ENCODE peak calls at places on chromosomes 2 and 18, in nine cellular contexts. J is activated CD8-positive, alpha-beta memory T cell treated with anti-CD3 and anti-CD28 coated beads for 48 hours; A is mucosa of descending colon; F is occipital lobe; B is EL; P is endothelial cell of umbilical vein; T is colonic mucosa; U is dorsolateral prefrontal cortex; R is astrocyte of the spinal cord. Y is an unnamed sample.

GRCh38 chr2:178804791-178805190 is 2.4 kb downstream of the TTN start:
- DNase-seq in J (no peak), A (no peak), F (no peak), B (peak; percentile 21), P (no peak), T (no peak), U (no peak), R (no peak), Y (peak; percentile 37)

GRCh38 chr2:212708346-212708745 is 169.7 kb upstream of the ERBB4 start:
- DNase-seq in J (no peak), A (no peak), F (no peak), B (peak; percentile 67), P (no peak), T (no peak), U (no peak), R (peak; percentile 26), Y (no peak)

GRCh38 chr18:8478166-8478967 is 130.9 kb upstream of the RAB12 start:
- DNase-seq in J (peak; percentile 4), A (no peak), F (no peak), B (peak; percentile 54), P (peak; percentile 55), T (peak; percentile 67), U (no peak), R (peak; percentile 41), Y (peak; percentile 18)

GRCh38 chr2:65000619-65001018 is 11.4 kb downstream of the SLC1A4 start:
- DNase-seq in J (no peak), A (no peak), F (no peak), B (no peak), P (no peak), T (no peak), U (no peak), R (no peak), Y (no peak)

GRCh38 chr18:13823707-13824395 is at the start of gene MC5R:
- DNase-seq in J (peak; percentile 54), A (no peak), F (peak; percentile 39), B (peak; percentile 43), P (peak; percentile 53), T (peak; percentile 44), U (peak; percentile 36), R (peak; percentile 26), Y (peak; percentile 26)

GRCh38 chr2:130836501-130837174 is at the start of gene ARHGEF4:
- DNase-seq in J (no peak), A (peak; percentile 57), F (no peak), B (peak; percentile 34), P (no peak), T (peak; percentile 79), U (no peak), R (no peak), Y (no peak)

GRCh38 chr2:160463245-160463644 is 30.4 kb downstream of the RBMS1 start:
- DNase-seq in J (no peak), A (no peak), F (no peak), B (no peak), P (no peak), T (no peak), U (no peak), R (no peak), Y (no peak)

GRCh38 chr2:1822341-1822740 is 78.0 kb upstream of the PXDN start:
- DNase-seq in J (no peak), A (no peak), F (no peak), B (no peak), P (no peak), T (no peak), U (no peak), R (no peak), Y (no peak)

GRCh38 chr2:233801357-233802131 is 23.4 kb downstream of the MROH2A start:
- DNase-seq in J (no peak), A (no peak), F (no peak), B (no peak), P (no peak), T (no peak), U (peak; percentile 58), R (no peak), Y (no peak)

GRCh38 chr2:181459646-181460045 is 2.5 kb downstream of the ITGA4 start:
- DNase-seq in J (no peak), A (no peak), F (no peak), B (peak; percentile 30), P (no peak), T (no peak), U (no peak), R (no peak), Y (no peak)

GRCh38 chr2:46187112-46187618 is 110.0 kb upstream of the EPAS1 start:
- DNase-seq in J (no peak), A (peak; percentile 58), F (no peak), B (peak; percentile 80), P (peak; percentile 70), T (peak; percentile 47), U (no peak), R (peak; percentile 51), Y (peak; percentile 89)

GRCh38 chr2:72993147-72993546 is 75.8 kb downstream of the EMX1 start:
- DNase-seq in J (no peak), A (no peak), F (no peak), B (peak; percentile 35), P (peak; percentile 51), T (peak; percentile 54), U (peak; percentile 27), R (peak; percentile 14), Y (peak; percentile 21)

GRCh38 chr2:54981409-54981808 is 68.8 kb downstream of the RTN4 start:
- DNase-seq in J (no peak), A (no peak), F (no peak), B (no peak), P (no peak), T (no peak), U (no peak), R (no peak), Y (no peak)

GRCh38 chr18:23864620-23865019 is 149.9 kb upstream of the TTC39C start:
- DNase-seq in J (no peak), A (no peak), F (no peak), B (no peak), P (no peak), T (no peak), U (no peak), R (no peak), Y (no peak)

GRCh38 chr18:58625839-58626238 is 3.1 kb downstream of the ALPK2 start:
- DNase-seq in J (no peak), A (no peak), F (no peak), B (no peak), P (no peak), T (no peak), U (no peak), R (no peak), Y (no peak)

GRCh38 chr2:82797469-82797868 is 1661.6 kb downstream of the SUCLG1 start:
- DNase-seq in J (no peak), A (no peak), F (no peak), B (no peak), P (peak; percentile 6), T (no peak), U (no peak), R (no peak), Y (no peak)

GRCh38 chr2:85611705-85612587 is at the start of gene C2orf68:
- DNase-seq in J (peak; percentile 84), A (peak; percentile 95), F (peak; percentile 83), B (peak; percentile 88), P (peak; percentile 79), T (peak; percentile 95), U (peak; percentile 85), R (peak; percentile 86), Y (peak; percentile 80)

GRCh38 chr2:127423880-127424279 is 5.7 kb downstream of the PROC start:
- DNase-seq in J (no peak), A (no peak), F (no peak), B (no peak), P (no peak), T (no peak), U (no peak), R (no peak), Y (no peak)

GRCh38 chr2:103165836-103166235 is 404.0 kb downstream of the TMEM182 start:
- DNase-seq in J (no peak), A (no peak), F (no peak), B (no peak), P (no peak), T (no peak), U (no peak), R (no peak), Y (no peak)

GRCh38 chr2:203730076-203730729 is 23.8 kb downstream of the CD28 start:
- DNase-seq in J (no peak), A (no peak), F (no peak), B (no peak), P (no peak), T (no peak), U (no peak), R (peak; percentile 22), Y (peak; percentile 71)

GRCh38 chr2:152222975-152223638 is 47.5 kb upstream of the STAM2 start:
- DNase-seq in J (no peak), A (no peak), F (no peak), B (peak; percentile 60), P (peak; percentile 81), T (peak; percentile 58), U (no peak), R (peak; percentile 94), Y (peak; percentile 71)

GRCh38 chr18:69897397-69898108 is 50.1 kb downstream of the CD226 start:
- DNase-seq in J (no peak), A (no peak), F (no peak), B (no peak), P (no peak), T (no peak), U (no peak), R (no peak), Y (no peak)

GRCh38 chr2:96881349-96882195 is 11.7 kb upstream of the SEMA4C start:
- DNase-seq in J (no peak), A (no peak), F (no peak), B (no peak), P (no peak), T (no peak), U (no peak), R (no peak), Y (no peak)

GRCh38 chr2:214651451-214651850 is 158.0 kb downstream of the BARD1 start:
- DNase-seq in J (no peak), A (no peak), F (no peak), B (peak; percentile 39), P (no peak), T (no peak), U (no peak), R (peak; percentile 20), Y (peak; percentile 37)

GRCh38 chr18:55402731-55403405 is 185.1 kb downstream of the TCF4 start:
- DNase-seq in J (no peak), A (no peak), F (no peak), B (peak; percentile 30), P (peak; percentile 97), T (no peak), U (no peak), R (peak; percentile 57), Y (peak; percentile 39)

GRCh38 chr18:33369711-33370449 is 70.6 kb downstream of the CCDC178 start:
- DNase-seq in J (no peak), A (no peak), F (no peak), B (no peak), P (no peak), T (no peak), U (no peak), R (no peak), Y (no peak)

GRCh38 chr18:2706903-2707302 is 51.4 kb downstream of the SMCHD1 start:
- DNase-seq in J (no peak), A (no peak), F (no peak), B (no peak), P (no peak), T (no peak), U (no peak), R (no peak), Y (no peak)

GRCh38 chr2:225615514-225615913 is 216.0 kb downstream of the NYAP2 start:
- DNase-seq in J (no peak), A (no peak), F (no peak), B (no peak), P (no peak), T (no peak), U (no peak), R (no peak), Y (no peak)

GRCh38 chr2:55111570-55112228 is 61.4 kb upstream of the RTN4 start:
- DNase-seq in J (no peak), A (peak; percentile 66), F (peak; percentile 50), B (peak; percentile 97), P (peak; percentile 49), T (no peak), U (peak; percentile 84), R (peak; percentile 93), Y (peak; percentile 98)

GRCh38 chr2:101017371-101017770 is 15.3 kb downstream of the RPL31 start:
- DNase-seq in J (no peak), A (no peak), F (no peak), B (no peak), P (no peak), T (no peak), U (no peak), R (no peak), Y (no peak)

GRCh38 chr2:29688429-29688828 is 233.0 kb downstream of the ALK start:
- DNase-seq in J (no peak), A (no peak), F (no peak), B (no peak), P (no peak), T (no peak), U (no peak), R (no peak), Y (no peak)

Y was measured in LHCN-M2.